ENCODE peak calls at places on chromosomes 2 and 18, in nine cellular contexts. B, G, M, X, V, L, T, S and Y are unnamed samples.

GRCh38 chr2:145230546-145230945 is 710.6 kb upstream of the ZEB2 start:
- DNase-seq in B (peak), G (no peak), M (no peak), X (peak), V (no peak), L (no peak), T (no peak), S (no peak), Y (no peak)

GRCh38 chr2:72146357-72147302 is 1.0 kb downstream of the CYP26B1 start:
- DNase-seq in B (no peak), G (no peak), M (no peak), X (no peak), V (no peak), L (no peak), T (no peak), S (no peak), Y (no peak)

GRCh38 chr2:157441072-157441454 is 2.8 kb downstream of the CYTIP start:
- DNase-seq in B (no peak), G (peak), M (no peak), X (no peak), V (peak), L (no peak), T (no peak), S (no peak), Y (no peak)

GRCh38 chr2:162416446-162416845 is 72.5 kb downstream of the GCA start:
- DNase-seq in B (no peak), G (no peak), M (no peak), X (no peak), V (no peak), L (no peak), T (no peak), S (no peak), Y (no peak)

GRCh38 chr2:203861197-203861596 is 6.4 kb upstream of the CTLA4 start:
- DNase-seq in B (no peak), G (no peak), M (no peak), X (no peak), V (no peak), L (no peak), T (no peak), S (no peak), Y (no peak)

GRCh38 chr18:11533942-11534496 is 75.4 kb upstream of the SLC35G4 start:
- DNase-seq in B (no peak), G (no peak), M (peak), X (no peak), V (no peak), L (no peak), T (no peak), S (no peak), Y (no peak)

GRCh38 chr2:183291436-183291835 is 167.2 kb downstream of the NUP35 start:
- DNase-seq in B (no peak), G (no peak), M (peak), X (peak), V (no peak), L (no peak), T (no peak), S (no peak), Y (peak)

GRCh38 chr2:9941196-9941995 is 10.1 kb upstream of the GRHL1 start:
- DNase-seq in B (peak), G (no peak), M (peak), X (peak), V (no peak), L (no peak), T (no peak), S (no peak), Y (peak)

GRCh38 chr2:213150315-213150951 is 979 bp downstream of the IKZF2 start:
- DNase-seq in B (peak), G (no peak), M (peak), X (peak), V (no peak), L (peak), T (peak), S (no peak), Y (peak)

GRCh38 chr2:10126627-10127026 is 4.1 kb downstream of the RRM2 start:
- DNase-seq in B (peak), G (no peak), M (no peak), X (no peak), V (no peak), L (no peak), T (no peak), S (no peak), Y (no peak)

GRCh38 chr2:150126143-150126725 is 361.2 kb downstream of the RND3 start:
- DNase-seq in B (peak), G (no peak), M (no peak), X (peak), V (no peak), L (no peak), T (no peak), S (no peak), Y (peak)